ENCODE peak calls at places on chromosomes 7 and 10, in ten cellular contexts. One of them, this sample, is unnamed.

GRCh38 chr10:93294004-93294403 is 188.1 kb downstream of the MYOF start:
- DNase-seq in foreskin fibroblast: no peak
- DNase-seq in BE2C: no peak
- DNase-seq in cardiac fibroblast: no peak
- DNase-seq in IMR-90: no peak
- DNase-seq in Panc1: peak; percentile 25
- DNase-seq in sigmoid colon: no peak
- DNase-seq in heart left ventricle: no peak
- DNase-seq in psoas muscle: no peak
- DNase-seq in A549: peak; percentile 47
- DNase-seq in this sample: no peak

GRCh38 chr7:151586531-151587270 is 67.0 kb upstream of the RHEB start:
- DNase-seq in cardiac fibroblast: no peak
- DNase-seq in heart left ventricle: no peak
- DNase-seq in Panc1: no peak
- DNase-seq in sigmoid colon: no peak
- DNase-seq in A549: no peak
- DNase-seq in psoas muscle: no peak
- DNase-seq in BE2C: no peak
- DNase-seq in IMR-90: no peak
- DNase-seq in foreskin fibroblast: no peak
- DNase-seq in this sample: no peak

GRCh38 chr7:111076205-111076604 is 14.7 kb upstream of the LRRN3 start:
- DNase-seq in Panc1: no peak
- DNase-seq in foreskin fibroblast: peak; percentile 44
- DNase-seq in cardiac fibroblast: peak; percentile 65
- DNase-seq in A549: no peak
- DNase-seq in sigmoid colon: no peak
- DNase-seq in psoas muscle: no peak
- DNase-seq in BE2C: no peak
- DNase-seq in heart left ventricle: no peak
- DNase-seq in IMR-90: peak; percentile 74
- DNase-seq in this sample: no peak

GRCh38 chr7:68070992-68071391 is 1074.4 kb downstream of the TYW1 start:
- DNase-seq in Panc1: no peak
- DNase-seq in psoas muscle: no peak
- DNase-seq in sigmoid colon: no peak
- DNase-seq in IMR-90: no peak
- DNase-seq in cardiac fibroblast: no peak
- DNase-seq in heart left ventricle: no peak
- DNase-seq in A549: no peak
- DNase-seq in foreskin fibroblast: no peak
- DNase-seq in BE2C: no peak
- DNase-seq in this sample: no peak

GRCh38 chr7:117424090-117424829 is 3.0 kb downstream of the ASZ1 start:
- DNase-seq in psoas muscle: no peak
- DNase-seq in foreskin fibroblast: no peak
- DNase-seq in heart left ventricle: no peak
- DNase-seq in Panc1: no peak
- DNase-seq in cardiac fibroblast: no peak
- DNase-seq in A549: no peak
- DNase-seq in BE2C: no peak
- DNase-seq in IMR-90: no peak
- DNase-seq in sigmoid colon: no peak
- DNase-seq in this sample: no peak

GRCh38 chr7:83162402-83163256 is at the start of gene PCLO:
- DNase-seq in foreskin fibroblast: peak; percentile 61
- DNase-seq in cardiac fibroblast: peak; percentile 19
- DNase-seq in BE2C: peak; percentile 93
- DNase-seq in heart left ventricle: peak; percentile 41
- DNase-seq in A549: peak; percentile 92
- DNase-seq in IMR-90: peak; percentile 3
- DNase-seq in psoas muscle: peak; percentile 45
- DNase-seq in Panc1: peak; percentile 62
- DNase-seq in sigmoid colon: peak; percentile 61
- DNase-seq in this sample: peak; percentile 94

GRCh38 chr10:110147961-110148360 is 59.4 kb upstream of the MXI1 start:
- DNase-seq in A549: no peak
- DNase-seq in foreskin fibroblast: peak; percentile 8
- DNase-seq in sigmoid colon: no peak
- DNase-seq in psoas muscle: no peak
- DNase-seq in Panc1: no peak
- DNase-seq in heart left ventricle: no peak
- DNase-seq in cardiac fibroblast: no peak
- DNase-seq in BE2C: no peak
- DNase-seq in IMR-90: peak; percentile 6
- DNase-seq in this sample: no peak

GRCh38 chr10:87619705-87620104 is 40.0 kb upstream of the PAPSS2 start:
- DNase-seq in cardiac fibroblast: no peak
- DNase-seq in psoas muscle: no peak
- DNase-seq in IMR-90: peak; percentile 65
- DNase-seq in A549: peak; percentile 19
- DNase-seq in sigmoid colon: no peak
- DNase-seq in Panc1: no peak
- DNase-seq in BE2C: no peak
- DNase-seq in heart left ventricle: no peak
- DNase-seq in foreskin fibroblast: no peak
- DNase-seq in this sample: peak; percentile 67

DNA sequence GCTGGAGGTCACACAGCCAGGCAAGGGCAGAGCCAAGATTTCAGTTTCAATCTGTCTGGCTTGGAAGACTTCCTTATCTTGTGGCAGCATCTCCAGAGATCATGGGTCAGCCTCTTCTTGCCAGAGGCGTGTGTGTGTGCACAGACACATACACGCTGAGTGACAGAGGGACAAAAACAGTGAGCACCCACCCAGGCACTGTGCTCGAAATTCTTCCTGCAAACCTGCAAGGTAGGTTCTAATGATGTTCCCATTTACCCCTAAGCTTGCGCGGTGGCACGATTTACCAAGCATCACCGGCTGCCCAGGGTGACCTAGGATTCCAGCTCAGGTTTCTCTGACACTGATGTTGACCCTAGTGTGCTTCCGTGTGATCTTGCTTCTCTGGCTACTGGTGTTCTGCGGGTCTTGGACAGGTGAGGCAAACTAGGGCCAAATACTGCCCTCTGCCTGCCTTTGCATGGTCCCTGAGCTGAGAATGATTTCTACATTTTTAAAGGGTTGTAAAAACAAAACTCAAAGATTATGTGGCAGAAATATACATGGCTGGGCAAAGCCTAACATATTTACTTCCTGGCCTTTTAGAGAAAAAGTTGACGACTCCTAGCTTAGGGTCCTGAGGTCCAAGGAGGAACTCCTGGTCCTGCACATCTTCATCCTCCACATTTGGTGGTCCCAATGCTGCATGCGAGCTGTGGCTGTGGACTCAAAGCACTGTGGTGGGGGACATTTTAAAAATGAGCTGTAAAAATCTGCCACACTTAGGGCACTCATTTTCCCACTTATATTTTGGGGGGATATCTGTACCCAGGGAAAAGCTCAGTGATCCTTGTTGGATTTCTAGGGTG is 268.5 kb downstream of the RPS24 start:
- DNase-seq in IMR-90: peak; percentile 21
- DNase-seq in A549: peak; percentile 22
- DNase-seq in BE2C: no peak
- DNase-seq in sigmoid colon: peak; percentile 62
- DNase-seq in psoas muscle: no peak
- DNase-seq in cardiac fibroblast: no peak
- DNase-seq in foreskin fibroblast: no peak
- DNase-seq in Panc1: no peak
- DNase-seq in heart left ventricle: no peak
- DNase-seq in this sample: no peak
- TF ChIP-seq CTCF in IMR-90: peak; percentile 31
- TF ChIP-seq CTCF in A549: peak; percentile 29
- TF ChIP-seq CTCF in BE2C: peak; percentile 44
- TF ChIP-seq CTCF in sigmoid colon: no peak
- TF ChIP-seq CTCF in psoas muscle: no peak
- TF ChIP-seq CTCF in cardiac fibroblast: no peak
- TF ChIP-seq CTCF in foreskin fibroblast: peak; percentile 19
- TF ChIP-seq CTCF in Panc1: no peak
- TF ChIP-seq CTCF in heart left ventricle: no peak
- TF ChIP-seq CTCF in this sample: no peak

GRCh38 chr10:80540644-80541143 is 3.0 kb downstream of the SH2D4B start:
- DNase-seq in BE2C: no peak
- DNase-seq in IMR-90: no peak
- DNase-seq in heart left ventricle: no peak
- DNase-seq in foreskin fibroblast: no peak
- DNase-seq in cardiac fibroblast: no peak
- DNase-seq in sigmoid colon: peak; percentile 30
- DNase-seq in Panc1: no peak
- DNase-seq in A549: no peak
- DNase-seq in psoas muscle: no peak
- DNase-seq in this sample: no peak

GRCh38 chr10:80540136-80540535 is 2.4 kb downstream of the SH2D4B start:
- DNase-seq in heart left ventricle: no peak
- DNase-seq in psoas muscle: no peak
- DNase-seq in IMR-90: no peak
- DNase-seq in sigmoid colon: peak; percentile 29
- DNase-seq in Panc1: no peak
- DNase-seq in foreskin fibroblast: no peak
- DNase-seq in cardiac fibroblast: no peak
- DNase-seq in A549: no peak
- DNase-seq in BE2C: no peak
- DNase-seq in this sample: no peak

GRCh38 chr10:80539421-80539999 is 1.8 kb downstream of the SH2D4B start:
- DNase-seq in BE2C: no peak
- DNase-seq in A549: no peak
- DNase-seq in sigmoid colon: peak; percentile 55
- DNase-seq in heart left ventricle: no peak
- DNase-seq in cardiac fibroblast: no peak
- DNase-seq in IMR-90: no peak
- DNase-seq in psoas muscle: no peak
- DNase-seq in Panc1: no peak
- DNase-seq in foreskin fibroblast: no peak
- DNase-seq in this sample: no peak

GRCh38 chr10:80542053-80542452 is 4.4 kb downstream of the SH2D4B start:
- DNase-seq in IMR-90: peak; percentile 5
- DNase-seq in A549: no peak
- DNase-seq in sigmoid colon: peak; percentile 49
- DNase-seq in cardiac fibroblast: peak; percentile 32
- DNase-seq in foreskin fibroblast: no peak
- DNase-seq in heart left ventricle: no peak
- DNase-seq in psoas muscle: no peak
- DNase-seq in Panc1: no peak
- DNase-seq in BE2C: no peak
- DNase-seq in this sample: no peak

DNA sequence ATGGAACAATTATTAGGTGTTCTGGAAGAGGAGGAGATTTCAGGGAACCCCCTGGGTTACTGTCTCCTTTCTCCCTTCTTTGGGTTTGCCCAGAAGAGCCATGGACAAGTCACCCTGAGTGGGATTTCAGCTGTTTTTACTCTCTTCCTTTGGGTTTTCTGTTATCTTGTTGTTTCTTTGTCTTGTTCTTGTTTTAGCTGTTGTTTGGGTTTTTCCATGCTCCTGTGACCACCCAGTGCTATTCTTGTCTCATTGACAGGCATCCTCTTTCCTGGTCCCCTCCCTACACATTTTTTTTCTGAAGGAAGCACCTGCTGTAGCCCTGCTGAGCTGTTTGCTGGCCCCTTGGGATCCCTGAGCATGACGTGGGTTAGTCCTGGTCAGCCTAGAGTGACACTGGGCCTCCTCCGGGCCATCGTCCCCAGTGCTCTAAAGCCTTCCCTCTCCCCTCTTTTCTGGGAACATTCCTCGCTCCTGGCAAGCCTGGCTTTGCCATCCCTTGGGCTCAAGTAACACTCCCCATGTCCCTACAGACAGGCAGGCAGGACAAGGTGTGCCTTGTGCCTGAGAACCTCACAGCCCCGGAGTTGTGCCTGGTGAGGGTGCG is 3.5 kb downstream of the SH2D4B start:
- DNase-seq in foreskin fibroblast: no peak
- DNase-seq in A549: no peak
- DNase-seq in psoas muscle: no peak
- DNase-seq in Panc1: no peak
- DNase-seq in BE2C: no peak
- DNase-seq in cardiac fibroblast: no peak
- DNase-seq in sigmoid colon: peak; percentile 65
- DNase-seq in IMR-90: no peak
- DNase-seq in heart left ventricle: peak; percentile 60
- DNase-seq in this sample: no peak
- H3K4me3 ChIP-seq in foreskin fibroblast: no peak overlapping the region
- H3K4me3 ChIP-seq in A549: no peak overlapping the region
- H3K4me3 ChIP-seq in psoas muscle: peak overlapping the region; percentile 22
- H3K4me3 ChIP-seq in Panc1: peak overlapping the region; percentile 37
- H3K4me3 ChIP-seq in BE2C: no peak overlapping the region
- H3K4me3 ChIP-seq in cardiac fibroblast: no peak overlapping the region
- H3K4me3 ChIP-seq in sigmoid colon: no peak overlapping the region
- H3K4me3 ChIP-seq in IMR-90: no peak overlapping the region
- H3K4me3 ChIP-seq in heart left ventricle: no peak overlapping the region
- H3K4me3 ChIP-seq in this sample: peak overlapping the region; percentile 14

GRCh38 chr10:19488592-19489280 is 327.5 kb upstream of the PLXDC2 start:
- DNase-seq in A549: no peak
- DNase-seq in sigmoid colon: peak; percentile 73
- DNase-seq in foreskin fibroblast: no peak
- DNase-seq in heart left ventricle: peak; percentile 56
- DNase-seq in cardiac fibroblast: peak; percentile 29
- DNase-seq in BE2C: no peak
- DNase-seq in Panc1: no peak
- DNase-seq in IMR-90: no peak
- DNase-seq in psoas muscle: peak; percentile 70
- DNase-seq in this sample: peak; percentile 69
- TF ChIP-seq CTCF in A549: no peak
- TF ChIP-seq CTCF in sigmoid colon: no peak
- TF ChIP-seq CTCF in foreskin fibroblast: no peak
- TF ChIP-seq CTCF in heart left ventricle: peak; percentile 29
- TF ChIP-seq CTCF in cardiac fibroblast: no peak
- TF ChIP-seq CTCF in BE2C: no peak
- TF ChIP-seq CTCF in Panc1: no peak
- TF ChIP-seq CTCF in IMR-90: no peak
- TF ChIP-seq CTCF in psoas muscle: no peak
- TF ChIP-seq CTCF in this sample: no peak

DNA sequence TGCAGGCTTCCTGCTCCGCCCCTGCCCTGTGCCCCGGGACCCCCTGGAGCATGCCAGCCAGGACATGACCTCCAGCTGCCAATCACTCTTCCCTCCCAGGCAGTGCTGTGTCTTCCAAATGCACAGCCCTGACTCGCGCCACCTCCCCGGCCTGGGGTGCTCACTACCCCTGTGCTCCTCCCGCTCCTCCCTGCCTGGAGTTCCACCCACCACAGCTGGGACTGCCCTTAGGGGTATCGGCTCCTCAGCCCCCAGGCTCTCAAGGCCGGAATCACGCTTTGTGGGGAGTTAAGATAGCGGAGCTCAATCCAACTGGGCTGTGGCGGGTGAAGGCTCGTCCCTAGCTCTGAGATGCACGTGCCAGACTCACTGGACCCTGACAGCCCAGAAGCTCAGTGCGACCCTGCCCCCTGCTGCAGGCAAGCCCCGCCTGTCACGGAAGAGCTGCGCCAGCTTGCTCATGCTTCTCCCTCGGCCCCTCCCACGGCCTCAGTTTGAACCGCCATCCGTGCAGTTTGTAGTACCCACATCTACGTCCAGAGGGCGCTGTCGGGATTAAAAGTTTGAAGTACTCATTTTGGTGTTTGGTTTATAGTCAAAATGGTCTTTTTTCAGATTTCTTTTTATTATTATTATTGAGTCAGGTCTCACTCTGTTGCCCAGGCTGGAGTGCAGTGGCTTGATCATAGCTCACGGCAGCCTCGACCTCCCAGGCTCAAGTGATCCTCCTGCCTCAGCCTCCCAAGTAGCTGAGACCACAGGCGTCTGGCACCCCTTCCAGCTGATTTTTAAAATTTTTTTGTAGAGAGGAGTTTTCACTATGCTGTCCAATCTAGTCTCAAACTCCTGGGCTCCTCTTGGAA is 142.5 kb upstream of the TCERG1L start:
- DNase-seq in heart left ventricle: peak; percentile 55
- DNase-seq in foreskin fibroblast: no peak
- DNase-seq in cardiac fibroblast: peak; percentile 14
- DNase-seq in psoas muscle: peak; percentile 80
- DNase-seq in A549: peak; percentile 40
- DNase-seq in Panc1: no peak
- DNase-seq in sigmoid colon: no peak
- DNase-seq in BE2C: peak; percentile 68
- DNase-seq in IMR-90: no peak
- DNase-seq in this sample: peak; percentile 75
- H3K4me3 ChIP-seq in heart left ventricle: peak overlapping the region; percentile 53
- H3K4me3 ChIP-seq in foreskin fibroblast: no peak overlapping the region
- H3K4me3 ChIP-seq in cardiac fibroblast: no peak overlapping the region
- H3K4me3 ChIP-seq in psoas muscle: peak overlapping the region; percentile 44
- H3K4me3 ChIP-seq in A549: no peak overlapping the region
- H3K4me3 ChIP-seq in Panc1: no peak overlapping the region
- H3K4me3 ChIP-seq in sigmoid colon: peak overlapping the region; percentile 35
- H3K4me3 ChIP-seq in BE2C: peak overlapping the region; percentile 28
- H3K4me3 ChIP-seq in IMR-90: no peak overlapping the region
- H3K4me3 ChIP-seq in this sample: peak overlapping the region; percentile 14

This sample was measured in upper lobe of right lung.